ENCODE peak calls at places on chromosome 22, in eight cellular contexts. Z is tibial artery; V is amniotic stem cell; W is activated naive CD4-positive, alpha-beta T cell; R is BE2C; A is stimulated activated CD8-positive, alpha-beta memory T cell treated with anti-CD3 and anti-CD28 coated beads, Interleukin-2, amount 100 ng/mL, for 1 hour; J is neural crest cell; E is fibroblast of pulmonary artery. X is an unnamed sample.

GRCh38 chr22:33519140-33519973 is 400.9 kb downstream of the LARGE1 start:
- DNase-seq in V (peak), A (no peak), Z (no peak), E (peak), R (no peak), J (peak), W (no peak), X (no peak)

GRCh38 chr22:32672542-32672941 is 129.0 kb upstream of the TIMP3 start:
- DNase-seq in V (no peak), E (no peak), J (no peak), W (no peak), Z (no peak), A (no peak), R (no peak), X (no peak)

GRCh38 chr22:29626497-29627195 is 23.2 kb downstream of the NF2 start:
- DNase-seq in A (no peak), J (no peak), E (peak), V (no peak), W (no peak), Z (no peak), R (no peak), X (no peak)

GRCh38 chr22:29780781-29781676 is 13.9 kb downstream of the UQCR10 start:
- DNase-seq in E (peak), A (no peak), Z (no peak), V (peak), J (no peak), R (no peak), W (no peak), X (no peak)

GRCh38 chr22:37187552-37187890 is 526 bp downstream of the C1QTNF6 start:
- DNase-seq in W (no peak), V (no peak), A (no peak), R (peak), J (no peak), Z (no peak), E (peak), X (no peak)

GRCh38 chr22:36067237-36067558 is 38.6 kb upstream of the RBFOX2 start:
- DNase-seq in V (no peak), J (no peak), E (no peak), R (no peak), A (no peak), W (no peak), Z (no peak), X (no peak)

GRCh38 chr22:23399367-23400285 is 180.5 kb downstream of the IGLL1 start:
- DNase-seq in J (no peak), R (no peak), E (no peak), A (no peak), V (no peak), W (no peak), Z (no peak), X (no peak)

GRCh38 chr22:29704528-29705285 is 15.1 kb upstream of the CABP7 start:
- DNase-seq in E (peak), A (no peak), R (peak), J (peak), V (no peak), W (no peak), Z (no peak), X (no peak)

GRCh38 chr22:21444701-21445436 is 22.3 kb upstream of the TMEM191C start:
- DNase-seq in V (no peak), W (no peak), A (no peak), E (no peak), Z (peak), J (no peak), R (peak), X (no peak)

GRCh38 chr22:26588749-26589366 is 1.1 kb downstream of the TPST2 start:
- DNase-seq in J (no peak), V (no peak), Z (no peak), A (no peak), W (no peak), R (peak), E (no peak), X (no peak)

GRCh38 chr22:32949719-32950118 is 108.5 kb downstream of the SYN3 start:
- DNase-seq in E (peak), Z (no peak), R (no peak), J (no peak), V (no peak), W (no peak), A (no peak), X (no peak)

GRCh38 chr22:49291169-49291568 is 536.5 kb downstream of the BRD1 start:
- DNase-seq in E (no peak), Z (peak), W (no peak), V (no peak), A (no peak), J (no peak), R (no peak), X (no peak)

GRCh38 chr22:41883400-41883799 is 31.5 kb downstream of the SHISA8 start:
- DNase-seq in E (no peak), J (no peak), W (no peak), V (no peak), A (no peak), Z (no peak), R (no peak), X (no peak)

GRCh38 chr22:48513446-48513845 is 1314.2 kb downstream of the BRD1 start:
- DNase-seq in Z (no peak), V (no peak), A (no peak), E (no peak), W (no peak), R (no peak), J (no peak), X (no peak)

GRCh38 chr22:27784099-27784446 is 17.5 kb downstream of the MN1 start:
- DNase-seq in R (no peak), J (no peak), A (no peak), Z (no peak), W (no peak), V (no peak), E (no peak), X (no peak)

GRCh38 chr22:42138122-42138770 is 7.6 kb upstream of the CYP2D6 start:
- DNase-seq in A (no peak), V (no peak), W (no peak), E (no peak), R (no peak), J (no peak), Z (no peak), X (no peak)

GRCh38 chr22:35984183-35984710 is 44.4 kb downstream of the RBFOX2 start:
- DNase-seq in Z (no peak), A (no peak), J (no peak), E (no peak), V (no peak), R (no peak), W (no peak), X (no peak)

GRCh38 chr22:49850021-49850911 is 3.4 kb upstream of the ZBED4 start:
- DNase-seq in R (no peak), A (no peak), J (no peak), V (no peak), W (no peak), E (no peak), Z (no peak), X (no peak)

GRCh38 chr22:43205748-43206514 is 19.0 kb upstream of the TTLL12 start:
- DNase-seq in A (no peak), W (no peak), E (no peak), Z (no peak), J (no peak), R (no peak), V (no peak), X (no peak)

GRCh38 chr22:44363980-44364749 is 51.4 kb upstream of the SHISAL1 start:
- DNase-seq in Z (peak), E (no peak), W (no peak), J (no peak), R (peak), V (no peak), A (no peak), X (no peak)

GRCh38 chr22:23088199-23088604 is 17.9 kb downstream of the GNAZ start:
- DNase-seq in A (no peak), V (no peak), R (no peak), Z (no peak), J (no peak), W (no peak), E (no peak), X (no peak)

GRCh38 chr22:26485991-26486390 is 2.3 kb downstream of the SRRD start:
- DNase-seq in V (no peak), E (no peak), W (no peak), A (no peak), J (no peak), R (no peak), Z (no peak), X (no peak)

GRCh38 chr22:42473484-42474193 is 41.4 kb upstream of the NFAM1 start:
- DNase-seq in V (peak), E (peak), R (peak), Z (no peak), A (no peak), W (no peak), J (peak), X (no peak)

GRCh38 chr22:19085233-19086043 is 36.8 kb downstream of the DGCR2 start:
- DNase-seq in E (peak), A (no peak), W (no peak), J (peak), V (peak), Z (no peak), R (no peak), X (no peak)

GRCh38 chr22:17569971-17570511 is 6.7 kb downstream of the SLC25A18 start:
- DNase-seq in W (no peak), J (no peak), V (no peak), Z (no peak), R (no peak), A (no peak), E (peak), X (no peak)

GRCh38 chr22:22178566-22178965 is 66.0 kb upstream of the VPREB1 start:
- DNase-seq in V (no peak), E (no peak), R (no peak), A (no peak), J (no peak), W (no peak), Z (no peak), X (no peak)

GRCh38 chr22:48071305-48071704 is 1308.9 kb downstream of the TBC1D22A start:
- DNase-seq in A (no peak), E (no peak), Z (no peak), V (no peak), J (no peak), W (no peak), R (no peak), X (no peak)

GRCh38 chr22:25350551-25350971 is 131.1 kb downstream of the CRYBB2 start:
- DNase-seq in E (no peak), Z (no peak), A (no peak), R (no peak), J (no peak), V (no peak), W (no peak), X (no peak)

GRCh38 chr22:47818496-47818895 is 1056.0 kb downstream of the TBC1D22A start:
- DNase-seq in E (no peak), W (no peak), Z (no peak), V (no peak), A (no peak), R (no peak), J (no peak), X (no peak)

GRCh38 chr22:33242078-33242477 is 183.9 kb upstream of the SYN3 start:
- DNase-seq in V (no peak), J (no peak), E (no peak), A (no peak), R (no peak), Z (no peak), W (no peak), X (no peak)

GRCh38 chr22:19035474-19036228 is 86.6 kb downstream of the DGCR2 start:
- DNase-seq in Z (no peak), W (no peak), J (no peak), E (no peak), V (no peak), R (no peak), A (no peak), X (no peak)

GRCh38 chr22:45112136-45112879 is 51.4 kb upstream of the NUP50 start:
- DNase-seq in W (no peak), V (no peak), Z (no peak), E (peak), R (no peak), A (no peak), J (no peak), X (peak)

GRCh38 chr22:37310075-37310606 is 27.8 kb downstream of the CYTH4 start:
- DNase-seq in E (no peak), V (no peak), J (no peak), R (no peak), A (no peak), Z (no peak), W (no peak), X (no peak)

GRCh38 chr22:40121463-40121862 is 56.3 kb upstream of the TNRC6B start:
- DNase-seq in W (no peak), R (peak), E (no peak), V (no peak), J (peak), Z (no peak), A (no peak), X (no peak)

X was measured in GOT3.